ENCODE peak calls at places on chromosomes 16 and 17, in four cellular contexts. O, C, M and Z are unnamed samples.

GRCh38 chr16:90019201-90019542 is at the start of gene DBNDD1:
- DNase-seq in O (no peak), C (no peak), M (no peak), Z (no peak)

GRCh38 chr17:82039695-82040299 is 2.3 kb upstream of the DCXR start:
- DNase-seq in O (no peak), C (no peak), M (no peak), Z (no peak)

GRCh38 chr17:34711646-34712045 is 132.3 kb downstream of the TMEM132E start:
- DNase-seq in O (no peak), C (no peak), M (no peak), Z (no peak)

GRCh38 chr17:76551685-76552084 is 11.8 kb downstream of the PRCD start:
- DNase-seq in O (no peak), C (peak), M (no peak), Z (no peak)

GRCh38 chr16:30977502-30977901 is 7.5 kb upstream of the HSD3B7 start:
- DNase-seq in O (no peak), C (no peak), M (no peak), Z (no peak)

GRCh38 chr17:29577778-29578211 is 9.3 kb downstream of the TP53I13 start:
- DNase-seq in O (peak), C (no peak), M (peak), Z (no peak)

GRCh38 chr17:3886776-3887175 is 6.1 kb downstream of the CAMKK1 start:
- DNase-seq in O (no peak), C (no peak), M (no peak), Z (no peak)

GRCh38 chr17:48723555-48724239 is 712 bp downstream of the PRAC2 start:
- DNase-seq in O (no peak), C (no peak), M (no peak), Z (no peak)

GRCh38 chr17:56756536-56756935 is 77.2 kb downstream of the C17orf67 start:
- DNase-seq in O (peak), C (no peak), M (peak), Z (peak)

GRCh38 chr16:1991135-1991551 is 1.4 kb downstream of the SYNGR3 start:
- DNase-seq in O (no peak), C (no peak), M (no peak), Z (no peak)

GRCh38 chr17:39141294-39141693 is 10.1 kb downstream of the PLXDC1 start:
- DNase-seq in O (no peak), C (no peak), M (no peak), Z (no peak)

GRCh38 chr17:40794466-40794865 is 5.3 kb downstream of the KRT28 start:
- DNase-seq in O (no peak), C (no peak), M (no peak), Z (no peak)

GRCh38 chr17:80616705-80617104 is 72.1 kb downstream of the RPTOR start:
- DNase-seq in O (no peak), C (no peak), M (no peak), Z (no peak)

GRCh38 chr17:19726615-19727376 is 10.4 kb upstream of the SLC47A2 start:
- DNase-seq in O (no peak), C (no peak), M (no peak), Z (no peak)

GRCh38 chr16:11399261-11399831 is 54.1 kb downstream of the RMI2 start:
- DNase-seq in O (no peak), C (no peak), M (no peak), Z (no peak)

GRCh38 chr17:329794-330420 is 22.7 kb downstream of the RPH3AL start:
- DNase-seq in O (no peak), C (no peak), M (no peak), Z (no peak)

GRCh38 chr17:20992987-20993862 is 49.6 kb downstream of the USP22 start:
- DNase-seq in O (peak), C (peak), M (peak), Z (peak)

GRCh38 chr16:56343661-56344517 is 81.5 kb downstream of the AMFR start:
- DNase-seq in O (peak), C (no peak), M (no peak), Z (no peak)

GRCh38 chr17:1571362-1571746 is 8.8 kb upstream of the PITPNA start:
- DNase-seq in O (no peak), C (no peak), M (no peak), Z (peak)

GRCh38 chr17:81652901-81653771 is 3.2 kb downstream of the PDE6G start:
- DNase-seq in O (no peak), C (no peak), M (no peak), Z (no peak)

GRCh38 chr16:76222087-76222486 is 55.1 kb upstream of the CNTNAP4 start:
- DNase-seq in O (no peak), C (no peak), M (no peak), Z (no peak)

GRCh38 chr17:36888236-36888957 is 48.9 kb upstream of the LHX1 start:
- DNase-seq in O (no peak), C (no peak), M (no peak), Z (no peak)

GRCh38 chr16:89290472-89290871 is 73.0 kb downstream of the ZNF778 start:
- DNase-seq in O (no peak), C (no peak), M (no peak), Z (no peak)

GRCh38 chr17:79618383-79619067 is 7.7 kb upstream of the RBFOX3 start:
- DNase-seq in O (no peak), C (no peak), M (no peak), Z (no peak)

GRCh38 chr17:2192367-2193028 is 111.1 kb downstream of the SMG6 start:
- DNase-seq in O (peak), C (no peak), M (peak), Z (no peak)

GRCh38 chr16:15457958-15458357 is 23.6 kb downstream of the BMERB1 start:
- DNase-seq in O (no peak), C (no peak), M (no peak), Z (no peak)

GRCh38 chr17:80023261-80024205 is 12.1 kb downstream of the TBC1D16 start:
- DNase-seq in O (no peak), C (no peak), M (no peak), Z (peak)

GRCh38 chr17:14205992-14206461 is 30.6 kb downstream of the CDRT15 start:
- DNase-seq in O (peak), C (peak), M (no peak), Z (no peak)

GRCh38 chr16:57141822-57142631 is 43.8 kb downstream of the PSME3IP1 start:
- DNase-seq in O (no peak), C (peak), M (no peak), Z (no peak)

GRCh38 chr17:50087912-50088405 is 7.2 kb upstream of the PDK2 start:
- DNase-seq in O (no peak), C (no peak), M (no peak), Z (no peak)

GRCh38 chr17:7843536-7844291 is 9.7 kb downstream of the KDM6B start:
- DNase-seq in O (peak), C (peak), M (peak), Z (peak)

GRCh38 chr17:42120161-42121065 is 754 bp downstream of the KAT2A start:
- DNase-seq in O (no peak), C (no peak), M (no peak), Z (no peak)

GRCh38 chr16:68062910-68063393 is 22.2 kb upstream of the NFATC3 start:
- DNase-seq in O (no peak), C (no peak), M (no peak), Z (no peak)

GRCh38 chr16:58501242-58502131 is 1.5 kb downstream of the NDRG4 start:
- DNase-seq in O (no peak), C (peak), M (no peak), Z (peak)

GRCh38 chr16:3175157-3176153 is 12.5 kb upstream of the OR1F1 start:
- DNase-seq in O (peak), C (no peak), M (peak), Z (no peak)